ENCODE peak calls at places on chromosomes 16 and 17, in nine cellular contexts. One of them, this sample, is unnamed.

GRCh38 chr17:7972131-7972785 is 30.2 kb upstream of the GUCY2D start:
- DNase-seq in activated CD4-positive, alpha-beta T cell treated with anti-CD3 and anti-CD28 coated beads, Interleukin-2, amount 10 ng/mL, durations not matched to agents 7 days and 5 days: no peak
- DNase-seq in left cardiac atrium: no peak
- DNase-seq in germinal center: no peak
- DNase-seq in stimulated activated CD4-positive, alpha-beta T cell treated with anti-CD3 and anti-CD28 coated beads, Interleukin-2, amount 100 ng/mL, for 24 hours: no peak
- DNase-seq in NCI-H1694: no peak
- DNase-seq in C1 segment of cervical spinal cord: no peak
- DNase-seq in AG08396: no peak
- DNase-seq in T-helper 2 cell: no peak
- DNase-seq in this sample: no peak

GRCh38 chr16:89670496-89671431 is 13.1 kb downstream of the SPATA33 start:
- DNase-seq in activated CD4-positive, alpha-beta T cell treated with anti-CD3 and anti-CD28 coated beads, Interleukin-2, amount 10 ng/mL, durations not matched to agents 7 days and 5 days: no peak
- DNase-seq in germinal center: no peak
- DNase-seq in left cardiac atrium: peak
- DNase-seq in AG08396: peak
- DNase-seq in NCI-H1694: no peak
- DNase-seq in T-helper 2 cell: no peak
- DNase-seq in stimulated activated CD4-positive, alpha-beta T cell treated with anti-CD3 and anti-CD28 coated beads, Interleukin-2, amount 100 ng/mL, for 24 hours: no peak
- DNase-seq in C1 segment of cervical spinal cord: no peak
- DNase-seq in this sample: peak

GRCh38 chr17:76969598-76970172 is 101.5 kb downstream of the MGAT5B start:
- DNase-seq in AG08396: no peak
- DNase-seq in NCI-H1694: no peak
- DNase-seq in activated CD4-positive, alpha-beta T cell treated with anti-CD3 and anti-CD28 coated beads, Interleukin-2, amount 10 ng/mL, durations not matched to agents 7 days and 5 days: peak
- DNase-seq in T-helper 2 cell: no peak
- DNase-seq in germinal center: no peak
- DNase-seq in stimulated activated CD4-positive, alpha-beta T cell treated with anti-CD3 and anti-CD28 coated beads, Interleukin-2, amount 100 ng/mL, for 24 hours: peak
- DNase-seq in C1 segment of cervical spinal cord: no peak
- DNase-seq in left cardiac atrium: no peak
- DNase-seq in this sample: no peak

GRCh38 chr17:53227101-53227500 is 595.6 kb upstream of the KIF2B start:
- DNase-seq in T-helper 2 cell: no peak
- DNase-seq in activated CD4-positive, alpha-beta T cell treated with anti-CD3 and anti-CD28 coated beads, Interleukin-2, amount 10 ng/mL, durations not matched to agents 7 days and 5 days: no peak
- DNase-seq in left cardiac atrium: no peak
- DNase-seq in germinal center: no peak
- DNase-seq in stimulated activated CD4-positive, alpha-beta T cell treated with anti-CD3 and anti-CD28 coated beads, Interleukin-2, amount 100 ng/mL, for 24 hours: no peak
- DNase-seq in C1 segment of cervical spinal cord: no peak
- DNase-seq in AG08396: no peak
- DNase-seq in NCI-H1694: no peak
- DNase-seq in this sample: no peak

GRCh38 chr16:68995011-68995504 is 110.4 kb upstream of the HAS3 start:
- DNase-seq in left cardiac atrium: no peak
- DNase-seq in AG08396: peak
- DNase-seq in activated CD4-positive, alpha-beta T cell treated with anti-CD3 and anti-CD28 coated beads, Interleukin-2, amount 10 ng/mL, durations not matched to agents 7 days and 5 days: no peak
- DNase-seq in T-helper 2 cell: no peak
- DNase-seq in germinal center: no peak
- DNase-seq in NCI-H1694: peak
- DNase-seq in C1 segment of cervical spinal cord: no peak
- DNase-seq in stimulated activated CD4-positive, alpha-beta T cell treated with anti-CD3 and anti-CD28 coated beads, Interleukin-2, amount 100 ng/mL, for 24 hours: no peak
- DNase-seq in this sample: peak

GRCh38 chr17:56292010-56292409 is 138.7 kb downstream of the ANKFN1 start:
- DNase-seq in AG08396: peak
- DNase-seq in C1 segment of cervical spinal cord: no peak
- DNase-seq in germinal center: no peak
- DNase-seq in stimulated activated CD4-positive, alpha-beta T cell treated with anti-CD3 and anti-CD28 coated beads, Interleukin-2, amount 100 ng/mL, for 24 hours: no peak
- DNase-seq in left cardiac atrium: no peak
- DNase-seq in T-helper 2 cell: no peak
- DNase-seq in activated CD4-positive, alpha-beta T cell treated with anti-CD3 and anti-CD28 coated beads, Interleukin-2, amount 10 ng/mL, durations not matched to agents 7 days and 5 days: no peak
- DNase-seq in NCI-H1694: no peak
- DNase-seq in this sample: peak

GRCh38 chr17:15124746-15125145 is 140.4 kb downstream of the PMP22 start:
- DNase-seq in NCI-H1694: no peak
- DNase-seq in AG08396: no peak
- DNase-seq in stimulated activated CD4-positive, alpha-beta T cell treated with anti-CD3 and anti-CD28 coated beads, Interleukin-2, amount 100 ng/mL, for 24 hours: no peak
- DNase-seq in activated CD4-positive, alpha-beta T cell treated with anti-CD3 and anti-CD28 coated beads, Interleukin-2, amount 10 ng/mL, durations not matched to agents 7 days and 5 days: no peak
- DNase-seq in germinal center: no peak
- DNase-seq in C1 segment of cervical spinal cord: no peak
- DNase-seq in left cardiac atrium: no peak
- DNase-seq in T-helper 2 cell: no peak
- DNase-seq in this sample: peak

GRCh38 chr17:9272506-9272905 is 251.2 kb downstream of the NTN1 start:
- DNase-seq in C1 segment of cervical spinal cord: no peak
- DNase-seq in stimulated activated CD4-positive, alpha-beta T cell treated with anti-CD3 and anti-CD28 coated beads, Interleukin-2, amount 100 ng/mL, for 24 hours: no peak
- DNase-seq in germinal center: no peak
- DNase-seq in activated CD4-positive, alpha-beta T cell treated with anti-CD3 and anti-CD28 coated beads, Interleukin-2, amount 10 ng/mL, durations not matched to agents 7 days and 5 days: no peak
- DNase-seq in AG08396: no peak
- DNase-seq in left cardiac atrium: no peak
- DNase-seq in T-helper 2 cell: no peak
- DNase-seq in NCI-H1694: no peak
- DNase-seq in this sample: peak

GRCh38 chr17:44636562-44636961 is 19.7 kb upstream of the MEIOC start:
- DNase-seq in T-helper 2 cell: no peak
- DNase-seq in AG08396: peak
- DNase-seq in NCI-H1694: peak
- DNase-seq in left cardiac atrium: no peak
- DNase-seq in stimulated activated CD4-positive, alpha-beta T cell treated with anti-CD3 and anti-CD28 coated beads, Interleukin-2, amount 100 ng/mL, for 24 hours: no peak
- DNase-seq in germinal center: no peak
- DNase-seq in C1 segment of cervical spinal cord: no peak
- DNase-seq in activated CD4-positive, alpha-beta T cell treated with anti-CD3 and anti-CD28 coated beads, Interleukin-2, amount 10 ng/mL, durations not matched to agents 7 days and 5 days: no peak
- DNase-seq in this sample: peak

GRCh38 chr17:72778161-72779151 is 314.0 kb downstream of the SLC39A11 start:
- DNase-seq in T-helper 2 cell: no peak
- DNase-seq in stimulated activated CD4-positive, alpha-beta T cell treated with anti-CD3 and anti-CD28 coated beads, Interleukin-2, amount 100 ng/mL, for 24 hours: no peak
- DNase-seq in germinal center: no peak
- DNase-seq in left cardiac atrium: no peak
- DNase-seq in NCI-H1694: peak
- DNase-seq in activated CD4-positive, alpha-beta T cell treated with anti-CD3 and anti-CD28 coated beads, Interleukin-2, amount 10 ng/mL, durations not matched to agents 7 days and 5 days: no peak
- DNase-seq in AG08396: no peak
- DNase-seq in C1 segment of cervical spinal cord: no peak
- DNase-seq in this sample: no peak

GRCh38 chr16:19152042-19152441 is 16.0 kb upstream of the SYT17 start:
- DNase-seq in T-helper 2 cell: no peak
- DNase-seq in AG08396: no peak
- DNase-seq in left cardiac atrium: no peak
- DNase-seq in NCI-H1694: no peak
- DNase-seq in stimulated activated CD4-positive, alpha-beta T cell treated with anti-CD3 and anti-CD28 coated beads, Interleukin-2, amount 100 ng/mL, for 24 hours: no peak
- DNase-seq in germinal center: no peak
- DNase-seq in C1 segment of cervical spinal cord: no peak
- DNase-seq in activated CD4-positive, alpha-beta T cell treated with anti-CD3 and anti-CD28 coated beads, Interleukin-2, amount 10 ng/mL, durations not matched to agents 7 days and 5 days: no peak
- DNase-seq in this sample: no peak

GRCh38 chr17:73420897-73421296 is 109.1 kb upstream of the CDC42EP4 start:
- DNase-seq in germinal center: no peak
- DNase-seq in AG08396: no peak
- DNase-seq in activated CD4-positive, alpha-beta T cell treated with anti-CD3 and anti-CD28 coated beads, Interleukin-2, amount 10 ng/mL, durations not matched to agents 7 days and 5 days: no peak
- DNase-seq in stimulated activated CD4-positive, alpha-beta T cell treated with anti-CD3 and anti-CD28 coated beads, Interleukin-2, amount 100 ng/mL, for 24 hours: no peak
- DNase-seq in NCI-H1694: peak
- DNase-seq in T-helper 2 cell: no peak
- DNase-seq in left cardiac atrium: no peak
- DNase-seq in C1 segment of cervical spinal cord: no peak
- DNase-seq in this sample: peak

GRCh38 chr17:62823111-62823895 is 15.2 kb upstream of the MARCHF10 start:
- DNase-seq in left cardiac atrium: no peak
- DNase-seq in stimulated activated CD4-positive, alpha-beta T cell treated with anti-CD3 and anti-CD28 coated beads, Interleukin-2, amount 100 ng/mL, for 24 hours: no peak
- DNase-seq in NCI-H1694: no peak
- DNase-seq in AG08396: no peak
- DNase-seq in T-helper 2 cell: no peak
- DNase-seq in activated CD4-positive, alpha-beta T cell treated with anti-CD3 and anti-CD28 coated beads, Interleukin-2, amount 10 ng/mL, durations not matched to agents 7 days and 5 days: no peak
- DNase-seq in germinal center: no peak
- DNase-seq in C1 segment of cervical spinal cord: no peak
- DNase-seq in this sample: no peak

GRCh38 chr16:86585821-86586611 is 7.7 kb downstream of the FOXL1 start:
- DNase-seq in C1 segment of cervical spinal cord: no peak
- DNase-seq in T-helper 2 cell: no peak
- DNase-seq in NCI-H1694: no peak
- DNase-seq in stimulated activated CD4-positive, alpha-beta T cell treated with anti-CD3 and anti-CD28 coated beads, Interleukin-2, amount 100 ng/mL, for 24 hours: no peak
- DNase-seq in germinal center: no peak
- DNase-seq in AG08396: peak
- DNase-seq in activated CD4-positive, alpha-beta T cell treated with anti-CD3 and anti-CD28 coated beads, Interleukin-2, amount 10 ng/mL, durations not matched to agents 7 days and 5 days: no peak
- DNase-seq in left cardiac atrium: no peak
- DNase-seq in this sample: peak

GRCh38 chr17:74566132-74566753 is 1.1 kb downstream of the CD300H start:
- DNase-seq in NCI-H1694: peak
- DNase-seq in T-helper 2 cell: no peak
- DNase-seq in C1 segment of cervical spinal cord: no peak
- DNase-seq in activated CD4-positive, alpha-beta T cell treated with anti-CD3 and anti-CD28 coated beads, Interleukin-2, amount 10 ng/mL, durations not matched to agents 7 days and 5 days: peak
- DNase-seq in left cardiac atrium: peak
- DNase-seq in stimulated activated CD4-positive, alpha-beta T cell treated with anti-CD3 and anti-CD28 coated beads, Interleukin-2, amount 100 ng/mL, for 24 hours: peak
- DNase-seq in AG08396: no peak
- DNase-seq in germinal center: no peak
- DNase-seq in this sample: peak

GRCh38 chr17:1367351-1367745 is 32.7 kb downstream of the YWHAE start:
- DNase-seq in C1 segment of cervical spinal cord: no peak
- DNase-seq in left cardiac atrium: no peak
- DNase-seq in germinal center: no peak
- DNase-seq in stimulated activated CD4-positive, alpha-beta T cell treated with anti-CD3 and anti-CD28 coated beads, Interleukin-2, amount 100 ng/mL, for 24 hours: no peak
- DNase-seq in AG08396: no peak
- DNase-seq in T-helper 2 cell: no peak
- DNase-seq in activated CD4-positive, alpha-beta T cell treated with anti-CD3 and anti-CD28 coated beads, Interleukin-2, amount 10 ng/mL, durations not matched to agents 7 days and 5 days: no peak
- DNase-seq in NCI-H1694: no peak
- DNase-seq in this sample: no peak

GRCh38 chr17:28317965-28318758 is 838 bp upstream of the TMEM97 start:
- DNase-seq in germinal center: peak
- DNase-seq in NCI-H1694: no peak
- DNase-seq in AG08396: no peak
- DNase-seq in stimulated activated CD4-positive, alpha-beta T cell treated with anti-CD3 and anti-CD28 coated beads, Interleukin-2, amount 100 ng/mL, for 24 hours: no peak
- DNase-seq in T-helper 2 cell: no peak
- DNase-seq in C1 segment of cervical spinal cord: no peak
- DNase-seq in left cardiac atrium: no peak
- DNase-seq in activated CD4-positive, alpha-beta T cell treated with anti-CD3 and anti-CD28 coated beads, Interleukin-2, amount 10 ng/mL, durations not matched to agents 7 days and 5 days: no peak
- DNase-seq in this sample: no peak

GRCh38 chr16:19127674-19128131 is 13.9 kb downstream of the ITPRIPL2 start:
- DNase-seq in germinal center: no peak
- DNase-seq in NCI-H1694: no peak
- DNase-seq in left cardiac atrium: no peak
- DNase-seq in activated CD4-positive, alpha-beta T cell treated with anti-CD3 and anti-CD28 coated beads, Interleukin-2, amount 10 ng/mL, durations not matched to agents 7 days and 5 days: no peak
- DNase-seq in T-helper 2 cell: no peak
- DNase-seq in AG08396: no peak
- DNase-seq in stimulated activated CD4-positive, alpha-beta T cell treated with anti-CD3 and anti-CD28 coated beads, Interleukin-2, amount 100 ng/mL, for 24 hours: no peak
- DNase-seq in C1 segment of cervical spinal cord: no peak
- DNase-seq in this sample: no peak

GRCh38 chr17:51442112-51442865 is 181.9 kb downstream of the UTP18 start:
- DNase-seq in T-helper 2 cell: no peak
- DNase-seq in AG08396: no peak
- DNase-seq in germinal center: no peak
- DNase-seq in activated CD4-positive, alpha-beta T cell treated with anti-CD3 and anti-CD28 coated beads, Interleukin-2, amount 10 ng/mL, durations not matched to agents 7 days and 5 days: no peak
- DNase-seq in C1 segment of cervical spinal cord: no peak
- DNase-seq in NCI-H1694: no peak
- DNase-seq in stimulated activated CD4-positive, alpha-beta T cell treated with anti-CD3 and anti-CD28 coated beads, Interleukin-2, amount 100 ng/mL, for 24 hours: no peak
- DNase-seq in left cardiac atrium: no peak
- DNase-seq in this sample: no peak

GRCh38 chr17:81427446-81428120 is 32.3 kb downstream of the BAHCC1 start:
- DNase-seq in left cardiac atrium: peak
- DNase-seq in germinal center: no peak
- DNase-seq in stimulated activated CD4-positive, alpha-beta T cell treated with anti-CD3 and anti-CD28 coated beads, Interleukin-2, amount 100 ng/mL, for 24 hours: no peak
- DNase-seq in NCI-H1694: peak
- DNase-seq in T-helper 2 cell: no peak
- DNase-seq in activated CD4-positive, alpha-beta T cell treated with anti-CD3 and anti-CD28 coated beads, Interleukin-2, amount 10 ng/mL, durations not matched to agents 7 days and 5 days: no peak
- DNase-seq in C1 segment of cervical spinal cord: peak
- DNase-seq in AG08396: no peak
- DNase-seq in this sample: no peak

GRCh38 chr16:86966781-86967180 is 350.4 kb downstream of the C16orf95 start:
- DNase-seq in C1 segment of cervical spinal cord: no peak
- DNase-seq in stimulated activated CD4-positive, alpha-beta T cell treated with anti-CD3 and anti-CD28 coated beads, Interleukin-2, amount 100 ng/mL, for 24 hours: no peak
- DNase-seq in T-helper 2 cell: no peak
- DNase-seq in activated CD4-positive, alpha-beta T cell treated with anti-CD3 and anti-CD28 coated beads, Interleukin-2, amount 10 ng/mL, durations not matched to agents 7 days and 5 days: no peak
- DNase-seq in germinal center: no peak
- DNase-seq in AG08396: no peak
- DNase-seq in left cardiac atrium: no peak
- DNase-seq in NCI-H1694: no peak
- DNase-seq in this sample: no peak

GRCh38 chr17:75996665-75997590 is 3.7 kb upstream of the CDK3 start:
- DNase-seq in stimulated activated CD4-positive, alpha-beta T cell treated with anti-CD3 and anti-CD28 coated beads, Interleukin-2, amount 100 ng/mL, for 24 hours: peak
- DNase-seq in C1 segment of cervical spinal cord: peak
- DNase-seq in AG08396: peak
- DNase-seq in left cardiac atrium: no peak
- DNase-seq in germinal center: no peak
- DNase-seq in T-helper 2 cell: peak
- DNase-seq in activated CD4-positive, alpha-beta T cell treated with anti-CD3 and anti-CD28 coated beads, Interleukin-2, amount 10 ng/mL, durations not matched to agents 7 days and 5 days: peak
- DNase-seq in NCI-H1694: no peak
- DNase-seq in this sample: peak

GRCh38 chr16:27754788-27755690 is 205.1 kb downstream of the KATNIP start:
- DNase-seq in AG08396: no peak
- DNase-seq in NCI-H1694: no peak
- DNase-seq in C1 segment of cervical spinal cord: no peak
- DNase-seq in stimulated activated CD4-positive, alpha-beta T cell treated with anti-CD3 and anti-CD28 coated beads, Interleukin-2, amount 100 ng/mL, for 24 hours: no peak
- DNase-seq in T-helper 2 cell: no peak
- DNase-seq in activated CD4-positive, alpha-beta T cell treated with anti-CD3 and anti-CD28 coated beads, Interleukin-2, amount 10 ng/mL, durations not matched to agents 7 days and 5 days: no peak
- DNase-seq in left cardiac atrium: no peak
- DNase-seq in germinal center: no peak
- DNase-seq in this sample: no peak

GRCh38 chr17:32701860-32702259 is 175.1 kb downstream of the MYO1D start:
- DNase-seq in left cardiac atrium: no peak
- DNase-seq in stimulated activated CD4-positive, alpha-beta T cell treated with anti-CD3 and anti-CD28 coated beads, Interleukin-2, amount 100 ng/mL, for 24 hours: no peak
- DNase-seq in germinal center: no peak
- DNase-seq in AG08396: no peak
- DNase-seq in C1 segment of cervical spinal cord: no peak
- DNase-seq in NCI-H1694: no peak
- DNase-seq in activated CD4-positive, alpha-beta T cell treated with anti-CD3 and anti-CD28 coated beads, Interleukin-2, amount 10 ng/mL, durations not matched to agents 7 days and 5 days: no peak
- DNase-seq in T-helper 2 cell: no peak
- DNase-seq in this sample: peak

GRCh38 chr16:89700649-89701424 is 668 bp downstream of the SPATA2L start:
- DNase-seq in stimulated activated CD4-positive, alpha-beta T cell treated with anti-CD3 and anti-CD28 coated beads, Interleukin-2, amount 100 ng/mL, for 24 hours: peak
- DNase-seq in T-helper 2 cell: peak
- DNase-seq in germinal center: peak
- DNase-seq in left cardiac atrium: peak
- DNase-seq in activated CD4-positive, alpha-beta T cell treated with anti-CD3 and anti-CD28 coated beads, Interleukin-2, amount 10 ng/mL, durations not matched to agents 7 days and 5 days: peak
- DNase-seq in NCI-H1694: no peak
- DNase-seq in C1 segment of cervical spinal cord: no peak
- DNase-seq in AG08396: peak
- DNase-seq in this sample: peak

This sample was measured in AG20443.